ENCODE peak calls at places on chromosome 6, in four cellular contexts. One of them, this sample, is unnamed.

GRCh38 chr6:3603443-3604130 is 146.7 kb upstream of the SLC22A23 start:
- DNase-seq in HCT116: no peak
- DNase-seq in DND-41: peak
- DNase-seq in fibroblast of lung: no peak
- DNase-seq in this sample: no peak

GRCh38 chr6:27312146-27312949 is at the start of gene POM121L2:
- DNase-seq in DND-41: peak
- DNase-seq in fibroblast of lung: peak
- DNase-seq in HCT116: no peak
- DNase-seq in this sample: peak

GRCh38 chr6:116500969-116501433 is 10.4 kb upstream of the CALHM5 start:
- DNase-seq in DND-41: no peak
- DNase-seq in fibroblast of lung: peak
- DNase-seq in HCT116: no peak
- DNase-seq in this sample: peak

GRCh38 chr6:138517635-138518034 is 18.3 kb upstream of the NHSL1 start:
- DNase-seq in fibroblast of lung: peak
- DNase-seq in HCT116: peak
- DNase-seq in DND-41: peak
- DNase-seq in this sample: peak

GRCh38 chr6:125789167-125789566 is 1.6 kb upstream of the NCOA7 start:
- DNase-seq in DND-41: no peak
- DNase-seq in HCT116: no peak
- DNase-seq in fibroblast of lung: no peak
- DNase-seq in this sample: no peak

GRCh38 chr6:32964776-32965175 is 3.6 kb upstream of the BRD2 start:
- DNase-seq in fibroblast of lung: no peak
- DNase-seq in HCT116: no peak
- DNase-seq in DND-41: no peak
- DNase-seq in this sample: no peak

GRCh38 chr6:148385379-148385778 is 42.7 kb downstream of the SASH1 start:
- DNase-seq in fibroblast of lung: no peak
- DNase-seq in DND-41: no peak
- DNase-seq in HCT116: no peak
- DNase-seq in this sample: no peak

GRCh38 chr6:1960484-1961142 is 284.8 kb downstream of the GMDS start:
- DNase-seq in DND-41: no peak
- DNase-seq in HCT116: no peak
- DNase-seq in fibroblast of lung: no peak
- DNase-seq in this sample: no peak

GRCh38 chr6:165308926-165309731 is at the start of gene C6orf118:
- DNase-seq in fibroblast of lung: peak
- DNase-seq in DND-41: peak
- DNase-seq in HCT116: no peak
- DNase-seq in this sample: no peak

GRCh38 chr6:104325341-104326172 is 534.2 kb downstream of the HACE1 start:
- DNase-seq in fibroblast of lung: no peak
- DNase-seq in HCT116: peak
- DNase-seq in DND-41: peak
- DNase-seq in this sample: no peak

GRCh38 chr6:112337209-112337638 is 9.9 kb upstream of the RFPL4B start:
- DNase-seq in HCT116: peak
- DNase-seq in DND-41: no peak
- DNase-seq in fibroblast of lung: peak
- DNase-seq in this sample: peak

GRCh38 chr6:64685401-64685800 is 1021.6 kb downstream of the EYS start:
- DNase-seq in fibroblast of lung: no peak
- DNase-seq in DND-41: no peak
- DNase-seq in HCT116: no peak
- DNase-seq in this sample: no peak

GRCh38 chr6:36428911-36429310 is 13.7 kb downstream of the PXT1 start:
- DNase-seq in fibroblast of lung: no peak
- DNase-seq in HCT116: no peak
- DNase-seq in DND-41: no peak
- DNase-seq in this sample: no peak

GRCh38 chr6:127459231-127459641 is at the start of gene KIAA0408:
- DNase-seq in HCT116: no peak
- DNase-seq in fibroblast of lung: peak
- DNase-seq in DND-41: no peak
- DNase-seq in this sample: peak

GRCh38 chr6:47787620-47788497 is 6.0 kb downstream of the OPN5 start:
- DNase-seq in DND-41: peak
- DNase-seq in fibroblast of lung: peak
- DNase-seq in HCT116: peak
- DNase-seq in this sample: peak

GRCh38 chr6:168116975-168117899 is 38.2 kb upstream of the FRMD1 start:
- DNase-seq in fibroblast of lung: no peak
- DNase-seq in HCT116: no peak
- DNase-seq in DND-41: no peak
- DNase-seq in this sample: peak

GRCh38 chr6:2257358-2257757 is 12.0 kb upstream of the GMDS start:
- DNase-seq in DND-41: no peak
- DNase-seq in fibroblast of lung: no peak
- DNase-seq in HCT116: no peak
- DNase-seq in this sample: peak

GRCh38 chr6:139922236-139922635 is 547.8 kb upstream of the CITED2 start:
- DNase-seq in fibroblast of lung: no peak
- DNase-seq in DND-41: no peak
- DNase-seq in HCT116: no peak
- DNase-seq in this sample: no peak

GRCh38 chr6:112485813-112486212 is 138.7 kb downstream of the RFPL4B start:
- DNase-seq in fibroblast of lung: no peak
- DNase-seq in DND-41: no peak
- DNase-seq in HCT116: no peak
- DNase-seq in this sample: no peak

GRCh38 chr6:151425561-151425960 is 26.4 kb downstream of the RMND1 start:
- DNase-seq in DND-41: no peak
- DNase-seq in HCT116: no peak
- DNase-seq in fibroblast of lung: no peak
- DNase-seq in this sample: no peak

GRCh38 chr6:130865793-130866192 is 38.6 kb downstream of the SMLR1 start:
- DNase-seq in HCT116: no peak
- DNase-seq in DND-41: no peak
- DNase-seq in fibroblast of lung: no peak
- DNase-seq in this sample: no peak

GRCh38 chr6:110538416-110539060 is 62.1 kb upstream of the SLC22A16 start:
- DNase-seq in HCT116: no peak
- DNase-seq in DND-41: no peak
- DNase-seq in fibroblast of lung: no peak
- DNase-seq in this sample: no peak

GRCh38 chr6:15399651-15400470 is 154.0 kb downstream of the JARID2 start:
- DNase-seq in DND-41: no peak
- DNase-seq in HCT116: no peak
- DNase-seq in fibroblast of lung: peak
- DNase-seq in this sample: peak

GRCh38 chr6:753486-753885 is 60.5 kb upstream of the EXOC2 start:
- DNase-seq in HCT116: no peak
- DNase-seq in DND-41: no peak
- DNase-seq in fibroblast of lung: peak
- DNase-seq in this sample: no peak

GRCh38 chr6:91081452-91082067 is 494.7 kb upstream of the MAP3K7 start:
- DNase-seq in DND-41: no peak
- DNase-seq in fibroblast of lung: peak
- DNase-seq in HCT116: peak
- DNase-seq in this sample: no peak

GRCh38 chr6:32692019-32692418 is 25.6 kb upstream of the HLA-DQB1 start:
- DNase-seq in DND-41: peak
- DNase-seq in fibroblast of lung: no peak
- DNase-seq in HCT116: peak
- DNase-seq in this sample: peak

GRCh38 chr6:132400641-132401119 is 595 bp downstream of the MOXD1 start:
- DNase-seq in fibroblast of lung: no peak
- DNase-seq in HCT116: no peak
- DNase-seq in DND-41: no peak
- DNase-seq in this sample: no peak

GRCh38 chr6:15290962-15291704 is 45.3 kb downstream of the JARID2 start:
- DNase-seq in HCT116: no peak
- DNase-seq in fibroblast of lung: no peak
- DNase-seq in DND-41: no peak
- DNase-seq in this sample: no peak

GRCh38 chr6:89745728-89746127 is 73.9 kb downstream of the MDN1 start:
- DNase-seq in DND-41: no peak
- DNase-seq in HCT116: no peak
- DNase-seq in fibroblast of lung: no peak
- DNase-seq in this sample: no peak

GRCh38 chr6:149246691-149247384 is 70.7 kb upstream of the TAB2 start:
- DNase-seq in DND-41: no peak
- DNase-seq in HCT116: no peak
- DNase-seq in fibroblast of lung: no peak
- DNase-seq in this sample: no peak

GRCh38 chr6:56730663-56731529 is 88.2 kb upstream of the DST start:
- DNase-seq in fibroblast of lung: peak
- DNase-seq in HCT116: no peak
- DNase-seq in DND-41: no peak
- DNase-seq in this sample: no peak

GRCh38 chr6:90369024-90369519 is 72.4 kb upstream of the BACH2 start:
- DNase-seq in fibroblast of lung: peak
- DNase-seq in HCT116: peak
- DNase-seq in DND-41: no peak
- DNase-seq in this sample: peak

GRCh38 chr6:145110109-145110508 is 625.2 kb downstream of the EPM2A start:
- DNase-seq in DND-41: no peak
- DNase-seq in fibroblast of lung: no peak
- DNase-seq in HCT116: no peak
- DNase-seq in this sample: no peak

DNA sequence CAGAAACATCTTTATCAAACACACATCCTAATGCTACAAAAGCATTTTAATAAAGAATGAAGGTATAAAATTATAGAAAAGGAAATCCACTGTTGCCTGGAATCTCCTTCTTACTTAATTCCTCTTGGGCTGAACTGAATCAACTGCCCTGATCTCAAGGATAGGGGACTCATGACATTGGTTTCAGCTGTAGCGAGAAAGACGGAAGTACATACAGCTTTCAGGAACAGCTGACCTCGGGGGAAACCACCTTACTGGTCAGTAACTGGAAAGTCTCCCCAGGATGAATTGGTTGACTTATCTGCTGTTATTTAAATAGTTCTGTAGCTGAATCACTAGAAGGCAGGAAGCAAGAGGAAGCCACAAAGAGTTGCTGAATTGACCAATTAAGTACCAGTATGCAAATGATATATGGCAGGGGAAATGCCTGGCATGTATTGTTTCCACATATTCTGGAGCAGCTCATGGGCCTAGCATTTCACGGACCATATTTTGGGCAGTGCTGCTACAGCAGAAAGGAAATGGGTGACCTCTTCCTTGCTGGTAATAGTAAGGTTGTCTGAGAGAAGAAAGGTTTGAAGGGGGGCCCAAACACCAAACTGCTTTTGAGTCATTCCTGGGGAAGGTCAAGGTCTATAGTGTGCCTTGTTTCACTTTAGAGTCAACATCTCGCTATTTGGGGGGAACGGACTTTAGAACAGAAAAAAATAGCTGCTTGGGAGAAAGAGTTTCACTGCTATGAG is 43.7 kb upstream of the MAP7 start:
- DNase-seq in fibroblast of lung: peak
- DNase-seq in HCT116: peak
- DNase-seq in DND-41: no peak
- DNase-seq in this sample: no peak
- H3K9ac ChIP-seq in fibroblast of lung: no peak
- H3K9ac ChIP-seq in HCT116: no peak
- H3K9ac ChIP-seq in DND-41: no peak
- H3K9ac ChIP-seq in this sample: no peak

DNA sequence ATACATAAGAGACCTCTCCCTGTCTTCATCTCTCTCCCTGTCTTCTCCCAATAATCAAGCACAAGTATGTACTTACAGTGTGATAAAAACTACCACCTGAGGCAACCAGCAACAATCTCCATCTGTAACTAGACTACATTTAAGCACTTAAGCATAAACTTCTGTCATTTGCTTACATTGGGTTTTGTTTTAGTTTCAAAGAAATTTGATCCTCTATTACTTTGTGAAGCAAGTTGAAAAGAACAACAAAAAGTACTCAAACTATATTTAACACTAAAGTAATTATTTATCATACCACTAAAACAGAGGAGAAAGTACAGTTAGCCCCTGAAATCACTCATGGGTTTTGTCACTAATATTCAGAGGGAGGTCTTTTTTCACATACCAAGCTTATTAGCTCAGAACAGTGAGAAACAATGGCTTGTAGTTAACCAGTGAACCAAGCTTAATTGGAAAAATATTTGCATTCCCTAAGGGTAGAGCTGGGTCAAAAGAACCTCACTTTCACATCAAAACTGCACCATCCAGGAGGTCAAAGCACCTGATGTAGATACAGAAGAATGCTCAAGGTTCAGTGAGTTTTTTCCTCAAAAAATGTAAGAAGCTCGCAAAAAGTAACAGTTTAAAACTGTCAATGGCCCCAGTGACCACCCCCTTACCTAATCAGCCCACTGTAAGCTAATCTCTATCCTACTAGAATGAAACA is 34.1 kb downstream of the DCDC2 start:
- DNase-seq in DND-41: no peak
- DNase-seq in fibroblast of lung: peak
- DNase-seq in HCT116: no peak
- DNase-seq in this sample: no peak
- H3K9ac ChIP-seq in DND-41: no peak
- H3K9ac ChIP-seq in fibroblast of lung: no peak
- H3K9ac ChIP-seq in HCT116: no peak
- H3K9ac ChIP-seq in this sample: no peak

DNA sequence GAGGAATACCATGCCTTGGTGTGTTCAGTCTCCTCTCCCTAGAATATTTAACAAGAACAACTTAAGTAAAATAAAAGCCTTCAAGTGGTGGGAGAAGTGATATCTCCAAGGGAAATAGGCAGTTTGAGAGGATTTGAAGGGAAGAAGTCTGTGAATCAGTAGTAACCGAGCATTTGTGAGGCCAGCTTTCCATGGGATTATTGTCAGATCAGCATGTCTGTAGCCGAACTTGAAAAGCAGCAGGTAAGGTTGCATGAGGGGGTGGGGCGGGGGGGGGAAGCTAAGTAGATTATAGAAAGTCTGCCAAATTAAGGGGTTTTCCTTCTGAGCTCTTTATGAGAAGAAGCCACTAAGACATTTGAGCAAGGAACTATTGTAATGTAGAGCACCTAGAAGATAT is 92.6 kb downstream of the GRIK2 start:
- DNase-seq in fibroblast of lung: no peak
- DNase-seq in HCT116: no peak
- DNase-seq in DND-41: no peak
- DNase-seq in this sample: no peak
- H3K9ac ChIP-seq in fibroblast of lung: no peak
- H3K9ac ChIP-seq in HCT116: no peak
- H3K9ac ChIP-seq in DND-41: no peak
- H3K9ac ChIP-seq in this sample: no peak

DNA sequence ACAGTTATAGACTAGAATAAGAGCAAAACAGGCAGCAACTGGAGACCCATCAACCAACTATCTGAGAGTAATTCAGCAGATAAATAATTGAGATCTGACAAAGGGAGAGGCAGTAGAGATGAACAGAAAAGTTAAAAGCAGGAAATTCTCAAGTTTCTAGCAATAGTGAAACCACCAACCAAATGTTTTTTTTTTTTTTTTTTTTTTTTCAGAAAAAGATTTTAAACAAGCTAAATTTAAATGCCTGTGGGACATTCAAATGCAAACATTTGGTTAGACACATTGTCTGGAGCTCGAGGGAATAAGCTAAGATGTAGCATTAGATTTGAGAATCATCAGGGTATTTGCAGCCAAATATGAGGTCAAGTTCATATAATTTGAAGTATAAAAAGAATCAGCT is 16.4 kb downstream of the RANBP9 start:
- DNase-seq in DND-41: no peak
- DNase-seq in HCT116: no peak
- DNase-seq in fibroblast of lung: peak
- DNase-seq in this sample: no peak
- H3K9ac ChIP-seq in DND-41: no peak
- H3K9ac ChIP-seq in HCT116: no peak
- H3K9ac ChIP-seq in fibroblast of lung: no peak
- H3K9ac ChIP-seq in this sample: no peak

This sample was measured in colonic mucosa.